ENCODE peak calls at places on chromosome 9, in eight cellular contexts. One of them, this sample, is unnamed.

GRCh38 chr9:113568081-113568435 is 104.5 kb downstream of the RGS3 start:
- DNase-seq in activated T-cell treated with anti-CD3 and anti-CD28 coated beads, Interleukin-2, amount 50 U/mL, for 4 hours: no peak
- DNase-seq in stimulated activated naive CD8-positive, alpha-beta T cell treated with anti-CD3 and anti-CD28 coated beads, Interleukin-15, Interleukin-2, amounts not matched to agents 100 U/mL and 50 U/mL, for 24 hours: no peak
- DNase-seq in AG08395: no peak
- DNase-seq in ACHN: no peak
- DNase-seq in central memory CD4-positive, alpha-beta T cell: no peak
- DNase-seq in ecto neural progenitor cell: no peak
- DNase-seq in dorsolateral prefrontal cortex: no peak
- DNase-seq in this sample: no peak

GRCh38 chr9:36086442-36086841 is 49.7 kb downstream of the RECK start:
- DNase-seq in dorsolateral prefrontal cortex: no peak
- DNase-seq in central memory CD4-positive, alpha-beta T cell: no peak
- DNase-seq in ACHN: no peak
- DNase-seq in ecto neural progenitor cell: no peak
- DNase-seq in AG08395: no peak
- DNase-seq in activated T-cell treated with anti-CD3 and anti-CD28 coated beads, Interleukin-2, amount 50 U/mL, for 4 hours: no peak
- DNase-seq in stimulated activated naive CD8-positive, alpha-beta T cell treated with anti-CD3 and anti-CD28 coated beads, Interleukin-15, Interleukin-2, amounts not matched to agents 100 U/mL and 50 U/mL, for 24 hours: no peak
- DNase-seq in this sample: no peak

GRCh38 chr9:109256381-109256780 is 64.5 kb downstream of the EPB41L4B start:
- DNase-seq in central memory CD4-positive, alpha-beta T cell: no peak
- DNase-seq in dorsolateral prefrontal cortex: no peak
- DNase-seq in activated T-cell treated with anti-CD3 and anti-CD28 coated beads, Interleukin-2, amount 50 U/mL, for 4 hours: no peak
- DNase-seq in AG08395: no peak
- DNase-seq in ACHN: no peak
- DNase-seq in ecto neural progenitor cell: no peak
- DNase-seq in stimulated activated naive CD8-positive, alpha-beta T cell treated with anti-CD3 and anti-CD28 coated beads, Interleukin-15, Interleukin-2, amounts not matched to agents 100 U/mL and 50 U/mL, for 24 hours: no peak
- DNase-seq in this sample: no peak

GRCh38 chr9:105067895-105068580 is 140.1 kb upstream of the ABCA1 start:
- DNase-seq in activated T-cell treated with anti-CD3 and anti-CD28 coated beads, Interleukin-2, amount 50 U/mL, for 4 hours: no peak
- DNase-seq in AG08395: peak
- DNase-seq in ecto neural progenitor cell: no peak
- DNase-seq in central memory CD4-positive, alpha-beta T cell: no peak
- DNase-seq in ACHN: peak
- DNase-seq in stimulated activated naive CD8-positive, alpha-beta T cell treated with anti-CD3 and anti-CD28 coated beads, Interleukin-15, Interleukin-2, amounts not matched to agents 100 U/mL and 50 U/mL, for 24 hours: no peak
- DNase-seq in dorsolateral prefrontal cortex: no peak
- DNase-seq in this sample: no peak

GRCh38 chr9:121321039-121321503 is 49.0 kb downstream of the STOM start:
- DNase-seq in AG08395: no peak
- DNase-seq in stimulated activated naive CD8-positive, alpha-beta T cell treated with anti-CD3 and anti-CD28 coated beads, Interleukin-15, Interleukin-2, amounts not matched to agents 100 U/mL and 50 U/mL, for 24 hours: peak
- DNase-seq in ACHN: no peak
- DNase-seq in dorsolateral prefrontal cortex: no peak
- DNase-seq in central memory CD4-positive, alpha-beta T cell: no peak
- DNase-seq in ecto neural progenitor cell: no peak
- DNase-seq in activated T-cell treated with anti-CD3 and anti-CD28 coated beads, Interleukin-2, amount 50 U/mL, for 4 hours: no peak
- DNase-seq in this sample: peak

GRCh38 chr9:38467404-38467803 is 43.1 kb upstream of the IGFBPL1 start:
- DNase-seq in activated T-cell treated with anti-CD3 and anti-CD28 coated beads, Interleukin-2, amount 50 U/mL, for 4 hours: no peak
- DNase-seq in AG08395: no peak
- DNase-seq in ecto neural progenitor cell: no peak
- DNase-seq in ACHN: no peak
- DNase-seq in stimulated activated naive CD8-positive, alpha-beta T cell treated with anti-CD3 and anti-CD28 coated beads, Interleukin-15, Interleukin-2, amounts not matched to agents 100 U/mL and 50 U/mL, for 24 hours: no peak
- DNase-seq in central memory CD4-positive, alpha-beta T cell: no peak
- DNase-seq in dorsolateral prefrontal cortex: no peak
- DNase-seq in this sample: no peak

GRCh38 chr9:124209279-124209678 is 48.5 kb upstream of the NEK6 start:
- DNase-seq in ecto neural progenitor cell: no peak
- DNase-seq in activated T-cell treated with anti-CD3 and anti-CD28 coated beads, Interleukin-2, amount 50 U/mL, for 4 hours: no peak
- DNase-seq in ACHN: no peak
- DNase-seq in central memory CD4-positive, alpha-beta T cell: no peak
- DNase-seq in AG08395: no peak
- DNase-seq in stimulated activated naive CD8-positive, alpha-beta T cell treated with anti-CD3 and anti-CD28 coated beads, Interleukin-15, Interleukin-2, amounts not matched to agents 100 U/mL and 50 U/mL, for 24 hours: no peak
- DNase-seq in dorsolateral prefrontal cortex: no peak
- DNase-seq in this sample: no peak

GRCh38 chr9:131409458-131409992 is 15.6 kb downstream of the PRRC2B start:
- DNase-seq in ACHN: no peak
- DNase-seq in AG08395: no peak
- DNase-seq in dorsolateral prefrontal cortex: no peak
- DNase-seq in activated T-cell treated with anti-CD3 and anti-CD28 coated beads, Interleukin-2, amount 50 U/mL, for 4 hours: no peak
- DNase-seq in central memory CD4-positive, alpha-beta T cell: no peak
- DNase-seq in stimulated activated naive CD8-positive, alpha-beta T cell treated with anti-CD3 and anti-CD28 coated beads, Interleukin-15, Interleukin-2, amounts not matched to agents 100 U/mL and 50 U/mL, for 24 hours: no peak
- DNase-seq in ecto neural progenitor cell: no peak
- DNase-seq in this sample: no peak

GRCh38 chr9:94697972-94698581 is 28.4 kb upstream of the AOPEP start:
- DNase-seq in AG08395: peak
- DNase-seq in dorsolateral prefrontal cortex: no peak
- DNase-seq in central memory CD4-positive, alpha-beta T cell: no peak
- DNase-seq in activated T-cell treated with anti-CD3 and anti-CD28 coated beads, Interleukin-2, amount 50 U/mL, for 4 hours: no peak
- DNase-seq in stimulated activated naive CD8-positive, alpha-beta T cell treated with anti-CD3 and anti-CD28 coated beads, Interleukin-15, Interleukin-2, amounts not matched to agents 100 U/mL and 50 U/mL, for 24 hours: no peak
- DNase-seq in ACHN: no peak
- DNase-seq in ecto neural progenitor cell: no peak
- DNase-seq in this sample: no peak

GRCh38 chr9:27194401-27195091 is 85.5 kb downstream of the TEK start:
- DNase-seq in dorsolateral prefrontal cortex: no peak
- DNase-seq in ACHN: peak
- DNase-seq in activated T-cell treated with anti-CD3 and anti-CD28 coated beads, Interleukin-2, amount 50 U/mL, for 4 hours: no peak
- DNase-seq in central memory CD4-positive, alpha-beta T cell: no peak
- DNase-seq in ecto neural progenitor cell: no peak
- DNase-seq in stimulated activated naive CD8-positive, alpha-beta T cell treated with anti-CD3 and anti-CD28 coated beads, Interleukin-15, Interleukin-2, amounts not matched to agents 100 U/mL and 50 U/mL, for 24 hours: no peak
- DNase-seq in AG08395: peak
- DNase-seq in this sample: no peak

GRCh38 chr9:18502546-18502945 is 28.6 kb downstream of the ADAMTSL1 start:
- DNase-seq in ACHN: no peak
- DNase-seq in stimulated activated naive CD8-positive, alpha-beta T cell treated with anti-CD3 and anti-CD28 coated beads, Interleukin-15, Interleukin-2, amounts not matched to agents 100 U/mL and 50 U/mL, for 24 hours: no peak
- DNase-seq in AG08395: no peak
- DNase-seq in activated T-cell treated with anti-CD3 and anti-CD28 coated beads, Interleukin-2, amount 50 U/mL, for 4 hours: no peak
- DNase-seq in dorsolateral prefrontal cortex: no peak
- DNase-seq in central memory CD4-positive, alpha-beta T cell: no peak
- DNase-seq in ecto neural progenitor cell: no peak
- DNase-seq in this sample: no peak

GRCh38 chr9:97830884-97831829 is 21.9 kb upstream of the FOXE1 start:
- DNase-seq in dorsolateral prefrontal cortex: no peak
- DNase-seq in ecto neural progenitor cell: no peak
- DNase-seq in AG08395: no peak
- DNase-seq in activated T-cell treated with anti-CD3 and anti-CD28 coated beads, Interleukin-2, amount 50 U/mL, for 4 hours: no peak
- DNase-seq in central memory CD4-positive, alpha-beta T cell: no peak
- DNase-seq in stimulated activated naive CD8-positive, alpha-beta T cell treated with anti-CD3 and anti-CD28 coated beads, Interleukin-15, Interleukin-2, amounts not matched to agents 100 U/mL and 50 U/mL, for 24 hours: no peak
- DNase-seq in ACHN: peak
- DNase-seq in this sample: no peak

GRCh38 chr9:32413424-32413823 is 29.0 kb downstream of the ACO1 start:
- DNase-seq in activated T-cell treated with anti-CD3 and anti-CD28 coated beads, Interleukin-2, amount 50 U/mL, for 4 hours: no peak
- DNase-seq in stimulated activated naive CD8-positive, alpha-beta T cell treated with anti-CD3 and anti-CD28 coated beads, Interleukin-15, Interleukin-2, amounts not matched to agents 100 U/mL and 50 U/mL, for 24 hours: no peak
- DNase-seq in ACHN: no peak
- DNase-seq in dorsolateral prefrontal cortex: no peak
- DNase-seq in AG08395: no peak
- DNase-seq in central memory CD4-positive, alpha-beta T cell: no peak
- DNase-seq in ecto neural progenitor cell: no peak
- DNase-seq in this sample: no peak

GRCh38 chr9:119370816-119371215 is 1.6 kb upstream of the BRINP1 start:
- DNase-seq in central memory CD4-positive, alpha-beta T cell: no peak
- DNase-seq in stimulated activated naive CD8-positive, alpha-beta T cell treated with anti-CD3 and anti-CD28 coated beads, Interleukin-15, Interleukin-2, amounts not matched to agents 100 U/mL and 50 U/mL, for 24 hours: peak
- DNase-seq in ecto neural progenitor cell: peak
- DNase-seq in AG08395: peak
- DNase-seq in dorsolateral prefrontal cortex: no peak
- DNase-seq in activated T-cell treated with anti-CD3 and anti-CD28 coated beads, Interleukin-2, amount 50 U/mL, for 4 hours: no peak
- DNase-seq in ACHN: peak
- DNase-seq in this sample: peak

GRCh38 chr9:136762915-136763648 is 1.2 kb downstream of the LCN15 start:
- DNase-seq in ACHN: no peak
- DNase-seq in dorsolateral prefrontal cortex: no peak
- DNase-seq in ecto neural progenitor cell: peak
- DNase-seq in AG08395: no peak
- DNase-seq in stimulated activated naive CD8-positive, alpha-beta T cell treated with anti-CD3 and anti-CD28 coated beads, Interleukin-15, Interleukin-2, amounts not matched to agents 100 U/mL and 50 U/mL, for 24 hours: peak
- DNase-seq in activated T-cell treated with anti-CD3 and anti-CD28 coated beads, Interleukin-2, amount 50 U/mL, for 4 hours: peak
- DNase-seq in central memory CD4-positive, alpha-beta T cell: no peak
- DNase-seq in this sample: peak

GRCh38 chr9:118444403-118444802 is 740.2 kb downstream of the TLR4 start:
- DNase-seq in ecto neural progenitor cell: no peak
- DNase-seq in dorsolateral prefrontal cortex: no peak
- DNase-seq in central memory CD4-positive, alpha-beta T cell: no peak
- DNase-seq in stimulated activated naive CD8-positive, alpha-beta T cell treated with anti-CD3 and anti-CD28 coated beads, Interleukin-15, Interleukin-2, amounts not matched to agents 100 U/mL and 50 U/mL, for 24 hours: no peak
- DNase-seq in activated T-cell treated with anti-CD3 and anti-CD28 coated beads, Interleukin-2, amount 50 U/mL, for 4 hours: no peak
- DNase-seq in ACHN: no peak
- DNase-seq in AG08395: no peak
- DNase-seq in this sample: no peak

GRCh38 chr9:110316255-110316921 is 21.3 kb downstream of the TXNDC8 start:
- DNase-seq in ACHN: no peak
- DNase-seq in AG08395: no peak
- DNase-seq in ecto neural progenitor cell: no peak
- DNase-seq in dorsolateral prefrontal cortex: no peak
- DNase-seq in central memory CD4-positive, alpha-beta T cell: no peak
- DNase-seq in activated T-cell treated with anti-CD3 and anti-CD28 coated beads, Interleukin-2, amount 50 U/mL, for 4 hours: no peak
- DNase-seq in stimulated activated naive CD8-positive, alpha-beta T cell treated with anti-CD3 and anti-CD28 coated beads, Interleukin-15, Interleukin-2, amounts not matched to agents 100 U/mL and 50 U/mL, for 24 hours: no peak
- DNase-seq in this sample: no peak

GRCh38 chr9:131228988-131229387 is 47.3 kb downstream of the FAM78A start:
- DNase-seq in dorsolateral prefrontal cortex: no peak
- DNase-seq in activated T-cell treated with anti-CD3 and anti-CD28 coated beads, Interleukin-2, amount 50 U/mL, for 4 hours: no peak
- DNase-seq in stimulated activated naive CD8-positive, alpha-beta T cell treated with anti-CD3 and anti-CD28 coated beads, Interleukin-15, Interleukin-2, amounts not matched to agents 100 U/mL and 50 U/mL, for 24 hours: no peak
- DNase-seq in central memory CD4-positive, alpha-beta T cell: no peak
- DNase-seq in ecto neural progenitor cell: no peak
- DNase-seq in AG08395: no peak
- DNase-seq in ACHN: no peak
- DNase-seq in this sample: no peak

GRCh38 chr9:134217431-134218210 is 53.3 kb upstream of the RNU6ATAC start:
- DNase-seq in ecto neural progenitor cell: no peak
- DNase-seq in activated T-cell treated with anti-CD3 and anti-CD28 coated beads, Interleukin-2, amount 50 U/mL, for 4 hours: no peak
- DNase-seq in dorsolateral prefrontal cortex: no peak
- DNase-seq in ACHN: no peak
- DNase-seq in stimulated activated naive CD8-positive, alpha-beta T cell treated with anti-CD3 and anti-CD28 coated beads, Interleukin-15, Interleukin-2, amounts not matched to agents 100 U/mL and 50 U/mL, for 24 hours: no peak
- DNase-seq in central memory CD4-positive, alpha-beta T cell: no peak
- DNase-seq in AG08395: no peak
- DNase-seq in this sample: no peak

GRCh38 chr9:88521308-88521707 is 13.7 kb upstream of the NXNL2 start:
- DNase-seq in central memory CD4-positive, alpha-beta T cell: no peak
- DNase-seq in activated T-cell treated with anti-CD3 and anti-CD28 coated beads, Interleukin-2, amount 50 U/mL, for 4 hours: no peak
- DNase-seq in ecto neural progenitor cell: no peak
- DNase-seq in AG08395: no peak
- DNase-seq in dorsolateral prefrontal cortex: no peak
- DNase-seq in ACHN: no peak
- DNase-seq in stimulated activated naive CD8-positive, alpha-beta T cell treated with anti-CD3 and anti-CD28 coated beads, Interleukin-15, Interleukin-2, amounts not matched to agents 100 U/mL and 50 U/mL, for 24 hours: no peak
- DNase-seq in this sample: no peak

GRCh38 chr9:9494334-9494733 is 1118.5 kb downstream of the PTPRD start:
- DNase-seq in ACHN: no peak
- DNase-seq in ecto neural progenitor cell: no peak
- DNase-seq in activated T-cell treated with anti-CD3 and anti-CD28 coated beads, Interleukin-2, amount 50 U/mL, for 4 hours: no peak
- DNase-seq in AG08395: no peak
- DNase-seq in stimulated activated naive CD8-positive, alpha-beta T cell treated with anti-CD3 and anti-CD28 coated beads, Interleukin-15, Interleukin-2, amounts not matched to agents 100 U/mL and 50 U/mL, for 24 hours: no peak
- DNase-seq in dorsolateral prefrontal cortex: no peak
- DNase-seq in central memory CD4-positive, alpha-beta T cell: no peak
- DNase-seq in this sample: no peak

GRCh38 chr9:106677374-106677773 is 185.6 kb upstream of the ZNF462 start:
- DNase-seq in stimulated activated naive CD8-positive, alpha-beta T cell treated with anti-CD3 and anti-CD28 coated beads, Interleukin-15, Interleukin-2, amounts not matched to agents 100 U/mL and 50 U/mL, for 24 hours: no peak
- DNase-seq in activated T-cell treated with anti-CD3 and anti-CD28 coated beads, Interleukin-2, amount 50 U/mL, for 4 hours: no peak
- DNase-seq in ecto neural progenitor cell: no peak
- DNase-seq in AG08395: no peak
- DNase-seq in dorsolateral prefrontal cortex: no peak
- DNase-seq in central memory CD4-positive, alpha-beta T cell: no peak
- DNase-seq in ACHN: no peak
- DNase-seq in this sample: no peak

GRCh38 chr9:91690540-91691249 is 259.3 kb downstream of the ROR2 start:
- DNase-seq in central memory CD4-positive, alpha-beta T cell: no peak
- DNase-seq in ACHN: no peak
- DNase-seq in AG08395: no peak
- DNase-seq in activated T-cell treated with anti-CD3 and anti-CD28 coated beads, Interleukin-2, amount 50 U/mL, for 4 hours: no peak
- DNase-seq in dorsolateral prefrontal cortex: no peak
- DNase-seq in stimulated activated naive CD8-positive, alpha-beta T cell treated with anti-CD3 and anti-CD28 coated beads, Interleukin-15, Interleukin-2, amounts not matched to agents 100 U/mL and 50 U/mL, for 24 hours: no peak
- DNase-seq in ecto neural progenitor cell: no peak
- DNase-seq in this sample: no peak

GRCh38 chr9:93178851-93179786 is 4.8 kb upstream of the WNK2 start:
- DNase-seq in activated T-cell treated with anti-CD3 and anti-CD28 coated beads, Interleukin-2, amount 50 U/mL, for 4 hours: no peak
- DNase-seq in stimulated activated naive CD8-positive, alpha-beta T cell treated with anti-CD3 and anti-CD28 coated beads, Interleukin-15, Interleukin-2, amounts not matched to agents 100 U/mL and 50 U/mL, for 24 hours: no peak
- DNase-seq in ecto neural progenitor cell: peak
- DNase-seq in dorsolateral prefrontal cortex: no peak
- DNase-seq in central memory CD4-positive, alpha-beta T cell: no peak
- DNase-seq in ACHN: no peak
- DNase-seq in AG08395: no peak
- DNase-seq in this sample: no peak

GRCh38 chr9:26324787-26325186 is 567.8 kb downstream of the CAAP1 start:
- DNase-seq in central memory CD4-positive, alpha-beta T cell: no peak
- DNase-seq in ecto neural progenitor cell: no peak
- DNase-seq in AG08395: peak
- DNase-seq in ACHN: no peak
- DNase-seq in activated T-cell treated with anti-CD3 and anti-CD28 coated beads, Interleukin-2, amount 50 U/mL, for 4 hours: no peak
- DNase-seq in dorsolateral prefrontal cortex: no peak
- DNase-seq in stimulated activated naive CD8-positive, alpha-beta T cell treated with anti-CD3 and anti-CD28 coated beads, Interleukin-15, Interleukin-2, amounts not matched to agents 100 U/mL and 50 U/mL, for 24 hours: no peak
- DNase-seq in this sample: no peak

GRCh38 chr9:2492161-2492560 is 129.4 kb upstream of the VLDLR start:
- DNase-seq in activated T-cell treated with anti-CD3 and anti-CD28 coated beads, Interleukin-2, amount 50 U/mL, for 4 hours: no peak
- DNase-seq in central memory CD4-positive, alpha-beta T cell: no peak
- DNase-seq in stimulated activated naive CD8-positive, alpha-beta T cell treated with anti-CD3 and anti-CD28 coated beads, Interleukin-15, Interleukin-2, amounts not matched to agents 100 U/mL and 50 U/mL, for 24 hours: no peak
- DNase-seq in ACHN: no peak
- DNase-seq in ecto neural progenitor cell: no peak
- DNase-seq in AG08395: no peak
- DNase-seq in dorsolateral prefrontal cortex: no peak
- DNase-seq in this sample: no peak